ENCODE peak calls at places on chromosomes 7 and 10, in ten cellular contexts. N is endothelial cell of umbilical vein, V is A549, R is sigmoid colon, S is heart left ventricle, W is Peyer's patch, T is esophagus muscularis mucosa, B is right lobe of liver, O is HCT116, U is HepG2. H is an unnamed sample.

GRCh38 chr7:129436335-129436923 is 2.2 kb downstream of the STRIP2 start:
- DNase-seq in T (no peak), S (no peak), W (no peak), N (no peak), B (no peak), V (no peak), U (no peak), R (no peak), O (no peak), H (no peak)

GRCh38 chr10:126119591-126119990 is 223.2 kb downstream of the FANK1 start:
- DNase-seq in T (no peak), O (no peak), V (peak; percentile 65), R (no peak), S (no peak), W (no peak), N (no peak), U (no peak), B (no peak), H (peak; percentile 86)

GRCh38 chr10:5512331-5512730 is 12.4 kb upstream of the CALML3 start:
- DNase-seq in S (no peak), R (peak; percentile 29), V (no peak), W (no peak), U (no peak), T (no peak), B (no peak), N (no peak), O (no peak), H (no peak)

GRCh38 chr10:125148021-125148439 is 12.3 kb downstream of the CTBP2 start:
- DNase-seq in N (no peak), O (no peak), S (no peak), R (peak; percentile 86), W (no peak), T (peak; percentile 94), U (no peak), V (no peak), B (no peak), H (no peak)

GRCh38 chr10:92778091-92778490 is 70.2 kb upstream of the EXOC6 start:
- DNase-seq in O (no peak), T (no peak), S (no peak), W (no peak), U (no peak), R (no peak), V (no peak), N (no peak), B (no peak), H (no peak)

GRCh38 chr7:26127411-26127810 is 24.6 kb upstream of the NFE2L3 start:
- DNase-seq in S (no peak), N (no peak), W (peak; percentile 26), V (no peak), O (no peak), R (no peak), U (no peak), B (no peak), T (no peak), H (no peak)

GRCh38 chr10:127922675-127923366 is 15.9 kb downstream of the PTPRE start:
- DNase-seq in N (peak; percentile 74), S (peak; percentile 80), T (no peak), W (no peak), B (no peak), R (peak; percentile 82), O (peak; percentile 83), V (peak; percentile 58), U (peak; percentile 9), H (peak; percentile 92)

GRCh38 chr7:54932818-54933543 is 85.8 kb upstream of the EGFR start:
- DNase-seq in V (peak; percentile 79), O (peak; percentile 28), U (peak; percentile 17), N (peak; percentile 28), B (peak; percentile 71), W (no peak), S (peak; percentile 56), T (no peak), R (peak; percentile 84), H (peak; percentile 86)

DNA sequence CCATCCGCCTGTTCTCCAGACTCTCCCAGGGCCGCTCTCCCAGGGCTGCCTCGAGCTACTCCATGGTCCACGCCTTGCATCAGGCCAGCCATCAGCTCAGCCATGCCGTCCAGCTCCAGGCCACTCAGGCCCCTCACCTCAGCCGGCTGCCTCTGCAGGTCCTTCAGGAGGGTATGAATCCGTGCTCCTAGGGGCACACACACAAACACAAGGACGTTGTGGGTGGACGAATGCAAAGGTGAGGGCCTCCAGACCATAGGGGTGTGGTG is 449.4 kb downstream of the PTPRN2 start:
- DNase-seq in B (no peak), R (no peak), S (no peak), N (no peak), W (no peak), U (no peak), V (no peak), O (no peak), T (no peak), H (no peak)
- H3K4me1 ChIP-seq in B (no peaks in the 10 kb centered on the region), R (no peaks in the 10 kb centered on the region), S (no peaks in the 10 kb centered on the region), N (no peaks in the 10 kb centered on the region), W (no peaks in the 10 kb centered on the region), U (peaks cover 38% of the 10 kb centered on the region), V (no peaks in the 10 kb centered on the region), O (no peaks in the 10 kb centered on the region), T (no peaks in the 10 kb centered on the region), H (no peaks in the 10 kb centered on the region)

GRCh38 chr7:151229249-151229648 is 2.2 kb upstream of the ABCF2 start:
- DNase-seq in S (no peak), B (no peak), W (no peak), V (no peak), U (no peak), R (no peak), T (no peak), N (no peak), O (no peak), H (no peak)

GRCh38 chr7:151225948-151226510 is 976 bp downstream of the ABCF2 start:
- DNase-seq in W (no peak), S (no peak), B (no peak), V (no peak), N (no peak), U (no peak), T (no peak), R (no peak), O (no peak), H (peak; percentile 26)

GRCh38 chr7:151228024-151228866 is 1.2 kb upstream of the ABCF2 start:
- DNase-seq in S (no peak), R (no peak), W (no peak), U (no peak), V (no peak), B (no peak), T (no peak), O (no peak), N (no peak), H (no peak)

GRCh38 chr7:151226560-151226874 is 488 bp downstream of the ABCF2 start:
- DNase-seq in T (no peak), N (no peak), R (no peak), U (no peak), O (no peak), V (no peak), B (no peak), S (no peak), W (no peak), H (no peak)

DNA sequence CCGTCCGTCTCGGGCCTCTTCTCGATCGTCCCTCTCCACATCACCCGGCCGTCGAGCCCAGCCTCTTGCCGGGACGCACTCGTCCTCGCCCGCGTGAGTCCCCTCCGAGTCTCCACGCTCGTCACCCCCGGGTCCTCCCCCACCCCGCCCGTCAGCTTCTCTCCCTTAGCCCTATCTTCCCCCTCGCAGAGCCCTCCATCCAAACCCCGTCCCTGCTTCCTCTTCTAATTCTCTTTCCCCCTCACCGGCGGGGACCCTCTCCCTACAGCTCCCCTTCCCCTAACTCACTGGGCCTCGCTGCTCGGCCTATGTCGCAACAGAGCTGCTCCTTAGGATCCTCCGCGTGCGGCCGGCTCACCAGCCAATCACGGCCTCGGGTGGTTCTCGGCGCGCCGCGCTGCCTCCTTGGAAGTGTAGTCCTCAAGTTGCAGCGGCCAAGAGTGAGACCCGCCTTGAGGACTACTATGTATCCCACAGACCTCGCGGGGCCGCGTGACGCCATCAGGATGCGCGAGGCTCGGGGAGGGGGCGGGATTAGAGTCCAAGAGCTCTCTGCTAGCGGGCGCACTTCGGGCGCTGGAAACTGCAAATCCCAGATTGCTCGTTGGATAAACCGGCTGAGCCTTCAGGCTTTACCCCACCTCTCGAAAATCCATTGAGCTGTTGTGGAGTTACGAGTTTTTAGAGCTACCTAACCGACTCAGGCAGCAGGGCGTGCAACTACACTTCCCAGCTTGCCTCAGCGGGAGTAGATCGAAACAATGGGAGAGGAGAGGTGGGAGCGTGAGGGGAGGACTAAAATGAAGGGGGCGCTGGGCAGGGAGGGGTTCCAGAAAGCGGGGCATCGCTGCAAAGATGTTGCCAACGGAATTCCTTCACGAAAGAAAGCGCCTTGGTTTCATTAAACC is at the start of gene ABCF2:
- DNase-seq in U (peak; percentile 96), V (peak; percentile 99), O (peak; percentile 98), S (peak; percentile 98), W (peak; percentile 98), B (peak; percentile 99), T (peak; percentile 100), N (peak; percentile 99), R (peak; percentile 100), H (peak; percentile 99)
- TF ChIP-seq POLR2A in U (peak; percentile 68), V (peak; percentile 66), O (peak; percentile 54), S (no peak), W (peak; percentile 39), B (peak; percentile 44), T (no peak), N (peak; percentile 1), R (peak; percentile 26), H (peak; percentile 91)

GRCh38 chr10:22463255-22463654 is 118.0 kb downstream of the SPAG6 start:
- DNase-seq in V (no peak), O (no peak), W (no peak), B (no peak), S (no peak), N (no peak), R (no peak), T (no peak), U (no peak), H (no peak)

GRCh38 chr10:22468570-22469320 is 123.4 kb downstream of the SPAG6 start:
- DNase-seq in O (no peak), S (no peak), V (no peak), B (no peak), W (no peak), R (no peak), N (no peak), U (no peak), T (no peak), H (no peak)

GRCh38 chr10:22466763-22467334 is 121.6 kb downstream of the SPAG6 start:
- DNase-seq in N (no peak), W (no peak), T (no peak), U (no peak), V (no peak), O (no peak), R (no peak), B (no peak), S (no peak), H (no peak)

GRCh38 chr10:22461891-22462290 is 116.6 kb downstream of the SPAG6 start:
- DNase-seq in T (no peak), O (no peak), U (no peak), S (no peak), W (no peak), V (no peak), R (no peak), N (no peak), B (no peak), H (no peak)

GRCh38 chr10:22464966-22465627 is 119.8 kb downstream of the SPAG6 start:
- DNase-seq in W (no peak), B (no peak), V (no peak), O (no peak), N (no peak), R (no peak), T (no peak), U (no peak), S (no peak), H (no peak)
- H3K4me1 ChIP-seq in W (no peaks in the 10 kb centered on the region), B (no peaks in the 10 kb centered on the region), V (no peaks in the 10 kb centered on the region), O (no peaks in the 10 kb centered on the region), N (no peaks in the 10 kb centered on the region), R (no peaks in the 10 kb centered on the region), T (no peaks in the 10 kb centered on the region), U (no peaks in the 10 kb centered on the region), S (no peaks in the 10 kb centered on the region), H (no peaks in the 10 kb centered on the region)

GRCh38 chr7:156157409-156158012 is 345.2 kb upstream of the SHH start:
- DNase-seq in S (no peak), N (no peak), O (no peak), W (no peak), R (no peak), U (no peak), T (no peak), B (no peak), V (no peak), H (no peak)
- TF ChIP-seq POLR2A in S (no peak), N (no peak), O (no peak), W (no peak), R (no peak), U (no peak), T (no peak), B (no peak), V (no peak), H (no peak)

H was measured in adrenal gland.